ENCODE peak calls at places on chromosome 10, in four cellular contexts. M is upper lobe of left lung, K is GM12878, R is HCT116. H is an unnamed sample.

GRCh38 chr10:26211781-26212444 is 4.7 kb upstream of the GAD2 start:
- DNase-seq in M (peak), R (no peak), K (no peak), H (no peak)

GRCh38 chr10:98172495-98172894 is 38.0 kb downstream of the R3HCC1L start:
- DNase-seq in R (no peak), M (no peak), K (no peak), H (no peak)

GRCh38 chr10:29634764-29635625 is at the start of gene SVIL:
- DNase-seq in K (no peak), R (no peak), M (no peak), H (no peak)

GRCh38 chr10:100008142-100008522 is 1.6 kb downstream of the DNMBP start:
- DNase-seq in M (no peak), K (no peak), R (no peak), H (no peak)

GRCh38 chr10:104452977-104453376 is 99.3 kb downstream of the CFAP58 start:
- DNase-seq in K (no peak), M (no peak), R (no peak), H (no peak)

GRCh38 chr10:97701438-97702064 is 12.0 kb upstream of the MARVELD1 start:
- DNase-seq in R (no peak), M (no peak), K (no peak), H (peak)

GRCh38 chr10:4780782-4781181 is 45.2 kb upstream of the AKR1E2 start:
- DNase-seq in K (no peak), M (no peak), R (no peak), H (no peak)

GRCh38 chr10:3339531-3339950 is 167.0 kb upstream of the PITRM1 start:
- DNase-seq in M (no peak), R (no peak), K (no peak), H (no peak)

GRCh38 chr10:105259201-105259600 is 618.1 kb downstream of the SORCS3 start:
- DNase-seq in M (no peak), R (no peak), K (no peak), H (no peak)

GRCh38 chr10:8435186-8436055 is 380.9 kb downstream of the GATA3 start:
- DNase-seq in K (no peak), R (no peak), M (no peak), H (no peak)

GRCh38 chr10:35372329-35372728 is 36.0 kb downstream of the CCNY start:
- DNase-seq in R (no peak), M (no peak), K (no peak), H (no peak)

GRCh38 chr10:61475449-61475873 is 22.3 kb upstream of the TMEM26 start:
- DNase-seq in R (no peak), M (no peak), K (no peak), H (no peak)

GRCh38 chr10:21976739-21977138 is 26.8 kb downstream of the DNAJC1 start:
- DNase-seq in R (no peak), K (no peak), M (no peak), H (no peak)

GRCh38 chr10:104067525-104067924 is 18.2 kb downstream of the COL17A1 start:
- DNase-seq in M (no peak), K (no peak), R (no peak), H (no peak)

GRCh38 chr10:74822583-74823089 is 3.8 kb upstream of the KAT6B start:
- DNase-seq in M (no peak), K (no peak), R (no peak), H (no peak)

GRCh38 chr10:3199488-3199887 is 26.9 kb upstream of the PITRM1 start:
- DNase-seq in R (no peak), K (no peak), M (no peak), H (no peak)

GRCh38 chr10:75283150-75284096 is 47.7 kb upstream of the COMTD1 start:
- DNase-seq in M (peak), R (no peak), K (no peak), H (no peak)

GRCh38 chr10:101974091-101974799 is 81.7 kb downstream of the ARMH3 start:
- DNase-seq in K (no peak), M (no peak), R (no peak), H (no peak)

GRCh38 chr10:13099144-13099665 is 758 bp upstream of the OPTN start:
- DNase-seq in K (no peak), R (peak), M (no peak), H (no peak)

GRCh38 chr10:70890917-70891431 is 2.6 kb upstream of the PCBD1 start:
- DNase-seq in M (no peak), R (no peak), K (no peak), H (no peak)

GRCh38 chr10:121927841-121928527 is at the start of gene ATE1:
- DNase-seq in R (peak), K (no peak), M (peak), H (peak)
- TF ChIP-seq POLR2AphosphoS5 in R (peak), K (peak), M (peak), H (peak)

GRCh38 chr10:133379801-133380666 is 972 bp downstream of the PAOX start:
- DNase-seq in M (no peak), R (no peak), K (no peak), H (no peak)

GRCh38 chr10:133377818-133378250 is 1.2 kb upstream of the PAOX start:
- DNase-seq in M (peak), R (no peak), K (no peak), H (no peak)

GRCh38 chr10:133378251-133379096 is 588 bp upstream of the PAOX start:
- DNase-seq in K (no peak), M (peak), R (no peak), H (no peak)

GRCh38 chr10:133381041-133381440 is 2.0 kb downstream of the PAOX start:
- DNase-seq in K (no peak), M (no peak), R (no peak), H (no peak)

DNA sequence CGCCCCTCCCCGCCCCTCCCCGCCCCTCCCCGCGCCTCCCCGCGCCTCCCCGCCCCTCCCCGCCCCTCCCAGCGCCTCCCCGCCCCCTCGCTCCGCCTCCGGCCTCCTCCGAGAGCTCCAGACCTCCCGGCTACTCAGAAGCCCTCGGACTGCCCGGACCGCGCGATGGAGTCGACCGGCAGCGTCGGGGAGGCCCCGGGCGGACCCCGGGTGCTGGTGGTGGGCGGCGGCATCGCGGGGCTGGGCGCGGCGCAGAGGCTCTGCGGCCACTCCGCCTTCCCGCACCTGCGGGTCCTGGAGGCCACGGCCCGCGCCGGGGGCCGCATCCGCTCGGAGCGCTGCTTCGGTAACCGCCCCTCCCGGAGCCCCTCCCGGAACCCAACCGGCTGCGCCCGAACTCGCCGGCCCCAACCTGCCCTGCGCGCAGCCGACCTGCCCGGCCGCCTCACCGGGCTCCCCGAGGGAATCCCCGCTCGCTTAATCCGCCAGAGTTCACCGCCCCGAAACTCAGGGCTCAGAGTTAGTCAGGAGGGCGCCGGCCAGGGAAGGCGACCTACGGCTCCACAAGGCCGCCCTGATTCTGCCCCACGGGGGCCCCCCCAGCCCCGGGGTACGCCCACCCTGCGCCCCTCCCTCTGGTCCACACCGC is at the start of gene PAOX:
- DNase-seq in M (peak), R (no peak), K (no peak), H (peak)
- TF ChIP-seq POLR2A in M (no peak), R (no peak), K (peak), H (no peak)

GRCh38 chr10:113854019-113854756 is at the start of the genes DCLRE1A and NHLRC2:
- DNase-seq in M (peak), K (no peak), R (peak), H (peak)
- TF ChIP-seq POLR2AphosphoS5 in M (peak), K (peak), R (no peak), H (no peak)

GRCh38 chr10:45404087-45404769 is 30.2 kb downstream of the ALOX5 start:
- DNase-seq in M (no peak), R (no peak), K (no peak), H (no peak)
- TF ChIP-seq POLR2A in M (no peak), R (no peak), K (no peak), H (no peak)

GRCh38 chr10:24723386-24723787 is 300 bp downstream of the ARHGAP21 start:
- DNase-seq in R (no peak), K (no peak), M (peak), H (peak)

GRCh38 chr10:24722131-24722675 is 1.5 kb downstream of the ARHGAP21 start:
- DNase-seq in R (no peak), K (no peak), M (no peak), H (no peak)

GRCh38 chr10:24723788-24724380 is at the start of gene ARHGAP21:
- DNase-seq in K (no peak), R (no peak), M (peak), H (peak)

GRCh38 chr10:24721254-24722106 is 2.2 kb downstream of the ARHGAP21 start:
- DNase-seq in R (no peak), K (no peak), M (peak), H (no peak)

GRCh38 chr10:24722676-24723385 is 856 bp downstream of the ARHGAP21 start:
- DNase-seq in R (no peak), M (peak), K (no peak), H (peak)
- TF ChIP-seq POLR2AphosphoS5 in R (no peak), M (no peak), K (peak), H (no peak)

DNA sequence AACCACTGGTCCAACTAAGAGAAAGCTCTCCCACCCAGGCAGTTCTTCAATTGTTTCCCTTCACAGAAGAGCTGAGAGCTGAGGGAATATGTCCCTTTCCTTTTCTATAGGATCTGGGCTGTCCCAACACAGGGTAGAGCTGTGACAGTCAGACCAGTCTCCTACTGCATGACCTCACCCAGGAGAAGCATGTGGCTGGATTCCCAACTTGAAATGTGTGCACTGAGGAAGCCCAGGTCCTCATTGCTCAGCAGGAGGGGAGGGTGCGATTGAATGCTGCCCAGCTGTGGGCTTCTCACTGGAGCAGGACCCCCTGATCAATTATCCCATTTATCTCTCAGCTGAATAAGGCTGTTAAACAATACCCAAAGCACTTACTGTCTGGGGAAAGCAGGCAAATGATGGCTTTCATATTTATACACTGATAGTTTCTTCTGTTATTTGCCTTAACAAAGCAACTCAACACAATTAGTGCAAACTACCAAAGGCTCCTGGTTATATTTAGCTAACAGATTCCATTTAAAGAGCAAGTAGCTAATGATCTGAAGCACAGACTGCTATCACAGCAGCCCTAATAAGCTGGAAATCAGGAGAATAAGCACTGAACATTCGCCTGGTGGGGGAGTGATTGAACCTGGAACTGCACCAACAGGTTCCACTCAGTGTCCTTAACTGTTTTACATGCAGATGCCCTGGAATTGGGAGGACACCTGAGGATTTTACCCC is 508.8 kb downstream of the CCSER2 start:
- DNase-seq in R (no peak), K (no peak), M (no peak), H (no peak)
- TF ChIP-seq POLR2A in R (no peak), K (no peak), M (no peak), H (no peak)

GRCh38 chr10:44882146-44882720 is 28.9 kb upstream of the TMEM72 start:
- DNase-seq in M (no peak), R (no peak), K (no peak), H (no peak)
- TF ChIP-seq POLR2AphosphoS5 in M (no peak), R (no peak), K (no peak), H (no peak)

GRCh38 chr10:18660816-18661431 is 1.7 kb downstream of the ARL5B start:
- DNase-seq in M (no peak), R (no peak), K (no peak), H (no peak)

GRCh38 chr10:18658301-18658991 is 785 bp upstream of the ARL5B start:
- DNase-seq in M (peak), K (peak), R (no peak), H (no peak)

GRCh38 chr10:18665079-18665478 is 5.8 kb downstream of the ARL5B start:
- DNase-seq in R (no peak), K (no peak), M (no peak), H (no peak)

GRCh38 chr10:18659784-18660561 is 742 bp downstream of the ARL5B start:
- DNase-seq in M (no peak), R (no peak), K (peak), H (no peak)

GRCh38 chr10:18658992-18659783 is at the start of gene ARL5B:
- DNase-seq in M (peak), R (peak), K (peak), H (peak)
- TF ChIP-seq POLR2A in M (no peak), R (peak), K (peak), H (peak)

GRCh38 chr10:118026936-118027335 is 19.8 kb downstream of the RAB11FIP2 start:
- DNase-seq in M (no peak), K (no peak), R (no peak), H (no peak)
- TF ChIP-seq POLR2AphosphoS5 in M (no peak), K (no peak), R (no peak), H (no peak)

GRCh38 chr10:110512461-110513187 is 14.9 kb downstream of the DUSP5 start:
- DNase-seq in R (no peak), M (no peak), K (no peak), H (no peak)
- TF ChIP-seq POLR2A in R (no peak), M (no peak), K (peak), H (peak)